ENCODE peak calls at places on chromosomes 16 and 17, in five cellular contexts. E, D, R, T and P are unnamed samples.
A peak's percentile ranks its signal among the peaks of the same experiment; 100 is the strongest.

GRCh38 chr16:81485824-81486554 is 41.4 kb downstream of the CMIP start:
- DNase-seq in E (no peak), D (peak; percentile 89), R (no peak), T (no peak), P (no peak)

GRCh38 chr17:19470529-19471261 is 59.7 kb downstream of the RNF112 start:
- DNase-seq in E (peak; percentile 56), D (peak; percentile 39), R (peak; percentile 14), T (peak; percentile 77), P (no peak)

GRCh38 chr17:18362509-18363020 is 785 bp downstream of the SHMT1 start:
- DNase-seq in E (no peak), D (peak; percentile 58), R (peak; percentile 33), T (peak; percentile 76), P (peak; percentile 77)

GRCh38 chr17:42754782-42755181 is 6.2 kb upstream of the RAMP2 start:
- DNase-seq in E (peak; percentile 41), D (no peak), R (no peak), T (no peak), P (peak; percentile 61)

GRCh38 chr17:61700252-61700651 is 109.2 kb upstream of the NACA2 start:
- DNase-seq in E (no peak), D (no peak), R (no peak), T (no peak), P (no peak)

GRCh38 chr16:54342001-54342776 is 55.6 kb upstream of the IRX3 start:
- DNase-seq in E (no peak), D (no peak), R (peak; percentile 21), T (no peak), P (no peak)

GRCh38 chr17:9522074-9522473 is 53.5 kb downstream of the STX8 start:
- DNase-seq in E (peak; percentile 62), D (no peak), R (no peak), T (no peak), P (peak; percentile 14)

GRCh38 chr17:80820331-80820730 is 171.3 kb upstream of the CHMP6 start:
- DNase-seq in E (no peak), D (peak; percentile 3), R (no peak), T (peak; percentile 28), P (no peak)

GRCh38 chr16:56625943-56626654 is 518 bp downstream of the MT1E start:
- DNase-seq in E (peak; percentile 86), D (peak; percentile 96), R (no peak), T (no peak), P (no peak)

GRCh38 chr16:66207864-66208226 is 158.6 kb upstream of the CDH5 start:
- DNase-seq in E (no peak), D (no peak), R (no peak), T (no peak), P (no peak)

GRCh38 chr16:58628845-58629680 is 563 bp downstream of the CNOT1 start:
- DNase-seq in E (peak; percentile 8), D (peak; percentile 68), R (peak; percentile 54), T (peak; percentile 78), P (no peak)

GRCh38 chr17:62790554-62790953 is 17.6 kb downstream of the MARCHF10 start:
- DNase-seq in E (peak; percentile 93), D (no peak), R (no peak), T (no peak), P (no peak)

GRCh38 chr17:62816282-62816839 is 8.2 kb upstream of the MARCHF10 start:
- DNase-seq in E (peak; percentile 60), D (no peak), R (no peak), T (no peak), P (no peak)

GRCh38 chr17:74383140-74383539 is 15.8 kb downstream of the GPR142 start:
- DNase-seq in E (no peak), D (no peak), R (no peak), T (peak; percentile 26), P (no peak)

GRCh38 chr17:72304859-72305258 is 184.0 kb downstream of the SOX9 start:
- DNase-seq in E (no peak), D (no peak), R (no peak), T (no peak), P (no peak)

GRCh38 chr17:82528484-82529265 is 9.1 kb downstream of the FOXK2 start:
- DNase-seq in E (peak; percentile 24), D (peak; percentile 94), R (peak; percentile 86), T (no peak), P (peak; percentile 61)

GRCh38 chr16:49809112-49809511 is 46.8 kb downstream of the ZNF423 start:
- DNase-seq in E (no peak), D (no peak), R (no peak), T (no peak), P (no peak)

GRCh38 chr17:31699281-31699680 is 159.8 kb downstream of the COPRS start:
- DNase-seq in E (peak; percentile 37), D (no peak), R (no peak), T (no peak), P (no peak)

GRCh38 chr17:60947100-60947499 is 269.4 kb downstream of the BCAS3 start:
- DNase-seq in E (peak; percentile 86), D (no peak), R (no peak), T (no peak), P (peak; percentile 8)

GRCh38 chr17:38628441-38628840 is 22.7 kb upstream of the SRCIN1 start:
- DNase-seq in E (peak; percentile 6), D (no peak), R (no peak), T (no peak), P (no peak)

GRCh38 chr17:21030375-21030774 is 12.4 kb downstream of the USP22 start:
- DNase-seq in E (no peak), D (no peak), R (no peak), T (no peak), P (no peak)

GRCh38 chr17:596287-596686 is 118.4 kb downstream of the VPS53 start:
- DNase-seq in E (peak; percentile 36), D (peak; percentile 45), R (no peak), T (no peak), P (peak; percentile 70)

GRCh38 chr16:56981729-56982271 is 7.6 kb upstream of the NLRC5 start:
- DNase-seq in E (no peak), D (no peak), R (no peak), T (no peak), P (no peak)

GRCh38 chr16:78869492-78869891 is 731.0 kb downstream of the MAF start:
- DNase-seq in E (no peak), D (no peak), R (no peak), T (no peak), P (no peak)

GRCh38 chr17:58528443-58528842 is 14.0 kb upstream of the MTMR4 start:
- DNase-seq in E (no peak), D (no peak), R (no peak), T (no peak), P (no peak)

GRCh38 chr16:7345423-7345822 is 12.8 kb downstream of the RBFOX1 start:
- DNase-seq in E (no peak), D (no peak), R (no peak), T (peak; percentile 61), P (no peak)

GRCh38 chr17:79946352-79947231 is 89.1 kb downstream of the TBC1D16 start:
- DNase-seq in E (no peak), D (peak; percentile 6), R (no peak), T (peak; percentile 32), P (no peak)

GRCh38 chr17:40551874-40552768 is 13.2 kb downstream of the CCR7 start:
- DNase-seq in E (peak; percentile 99), D (no peak), R (no peak), T (no peak), P (no peak)

GRCh38 chr17:16107165-16107770 is 107.6 kb downstream of the TTC19 start:
- DNase-seq in E (no peak), D (no peak), R (no peak), T (no peak), P (no peak)

GRCh38 chr16:82979406-82980111 is 352.8 kb downstream of the CDH13 start:
- DNase-seq in E (peak; percentile 20), D (no peak), R (no peak), T (no peak), P (no peak)

GRCh38 chr17:62963296-62963695 is 2.7 kb upstream of the TANC2 start:
- DNase-seq in E (peak; percentile 90), D (peak; percentile 43), R (no peak), T (no peak), P (peak; percentile 94)

GRCh38 chr16:52265446-52265861 is 281.5 kb downstream of the TOX3 start:
- DNase-seq in E (no peak), D (no peak), R (no peak), T (no peak), P (no peak)

GRCh38 chr16:79278506-79278905 is 322.0 kb downstream of the MAF start:
- DNase-seq in E (no peak), D (no peak), R (no peak), T (no peak), P (no peak)

GRCh38 chr17:44637066-44637465 is 19.2 kb upstream of the MEIOC start:
- DNase-seq in E (no peak), D (no peak), R (no peak), T (no peak), P (no peak)

GRCh38 chr17:76384222-76384986 is at the start of gene SPHK1:
- DNase-seq in E (peak; percentile 81), D (peak; percentile 69), R (peak; percentile 46), T (peak; percentile 92), P (peak; percentile 87)
- TF ChIP-seq POLR2A in E (peak; percentile 86), D (peak; percentile 24), R (peak; percentile 37), T (peak; percentile 54), P (peak; percentile 43)

DNA sequence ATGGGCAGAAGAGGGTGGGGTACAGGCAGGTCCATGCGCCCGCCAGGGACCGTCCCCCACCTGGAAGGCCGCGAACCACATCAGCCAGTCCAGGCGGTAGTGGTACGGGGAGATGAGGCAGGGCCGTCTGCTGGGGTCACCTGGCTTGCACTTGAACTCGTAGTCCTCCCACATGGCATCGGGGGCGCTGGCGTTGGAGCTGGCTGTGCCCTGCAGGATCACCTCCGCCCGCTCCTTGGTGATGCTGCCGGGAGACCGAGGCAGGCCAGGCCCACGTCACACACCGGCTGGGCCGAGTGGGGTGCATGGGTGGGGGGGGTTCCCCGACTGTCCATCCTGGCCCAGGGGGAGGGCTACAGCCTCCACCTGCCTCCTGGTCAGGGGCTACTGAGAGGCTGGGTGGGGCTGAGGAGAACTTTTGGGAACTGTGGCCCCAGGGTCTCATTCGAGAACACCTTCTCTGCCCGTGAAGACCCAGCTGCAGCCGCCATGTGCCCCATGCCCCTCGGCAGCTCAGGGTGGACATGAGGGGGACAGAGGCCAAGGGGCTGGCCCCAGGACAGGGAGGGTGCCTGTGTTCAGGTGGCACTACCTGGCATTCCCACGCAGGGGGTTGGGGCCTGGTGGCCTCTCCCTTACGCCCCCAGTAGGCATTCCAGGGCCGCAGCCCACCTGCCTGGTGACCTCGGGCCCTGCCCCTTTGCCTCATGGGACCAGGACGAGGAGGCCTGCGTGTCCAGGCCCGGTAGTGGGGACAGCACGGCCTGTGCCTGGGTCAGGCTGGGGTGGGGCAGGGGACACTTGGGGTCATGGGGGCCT is 69.5 kb upstream of the GNG13 start:
- DNase-seq in E (no peak), D (no peak), R (no peak), T (peak; percentile 60), P (no peak)
- TF ChIP-seq POLR2A in E (no peak), D (no peak), R (no peak), T (no peak), P (no peak)

GRCh38 chr17:2392252-2393183 is 8.3 kb downstream of the MNT start:
- DNase-seq in E (peak; percentile 94), D (peak; percentile 96), R (peak; percentile 94), T (peak; percentile 98), P (peak; percentile 95)
- TF ChIP-seq POLR2A in E (peak; percentile 65), D (peak; percentile 76), R (peak; percentile 85), T (peak; percentile 49), P (peak; percentile 32)

GRCh38 chr16:76428858-76429257 is 151.7 kb downstream of the CNTNAP4 start:
- DNase-seq in E (no peak), D (no peak), R (no peak), T (no peak), P (no peak)
- TF ChIP-seq POLR2A in E (no peak), D (no peak), R (no peak), T (no peak), P (no peak)

GRCh38 chr17:3963214-3964201 is 729 bp downstream of the ATP2A3 start:
- DNase-seq in E (no peak), D (no peak), R (no peak), T (no peak), P (no peak)
- TF ChIP-seq POLR2A in E (no peak), D (no peak), R (no peak), T (no peak), P (no peak)